ENCODE peak calls at places on chromosomes 4 and X, in six cellular contexts. One of them, this sample, is unnamed.

GRCh38 chr4:40283413-40283812 is 51.7 kb upstream of the CHRNA9 start:
- ATAC-seq in lower lobe of right lung: no peak
- ATAC-seq in pancreas: no peak
- ATAC-seq in right cardiac atrium: no peak
- ATAC-seq in aorta: no peak
- ATAC-seq in body of pancreas: no peak
- ATAC-seq in this sample: no peak

GRCh38 chr4:98148856-98149255 is 5.6 kb upstream of the STPG2 start:
- ATAC-seq in lower lobe of right lung: peak
- ATAC-seq in aorta: no peak
- ATAC-seq in right cardiac atrium: no peak
- ATAC-seq in pancreas: no peak
- ATAC-seq in body of pancreas: no peak
- ATAC-seq in this sample: no peak

GRCh38 chr4:39569209-39569608 is 42.0 kb upstream of the UGDH start:
- ATAC-seq in body of pancreas: no peak
- ATAC-seq in aorta: no peak
- ATAC-seq in lower lobe of right lung: no peak
- ATAC-seq in right cardiac atrium: no peak
- ATAC-seq in pancreas: no peak
- ATAC-seq in this sample: no peak

GRCh38 chrX:105910563-105911105 is 88.3 kb downstream of the NRK start:
- ATAC-seq in pancreas: no peak
- ATAC-seq in body of pancreas: no peak
- ATAC-seq in right cardiac atrium: no peak
- ATAC-seq in aorta: no peak
- ATAC-seq in lower lobe of right lung: no peak
- ATAC-seq in this sample: no peak

GRCh38 chr4:8198906-8199593 is at the start of gene SH3TC1:
- ATAC-seq in right cardiac atrium: peak
- ATAC-seq in aorta: peak
- ATAC-seq in body of pancreas: peak
- ATAC-seq in lower lobe of right lung: peak
- ATAC-seq in pancreas: peak
- ATAC-seq in this sample: peak

GRCh38 chr4:143531368-143531767 is 17.9 kb downstream of the SMARCA5 start:
- ATAC-seq in aorta: no peak
- ATAC-seq in right cardiac atrium: no peak
- ATAC-seq in lower lobe of right lung: peak
- ATAC-seq in body of pancreas: no peak
- ATAC-seq in pancreas: no peak
- ATAC-seq in this sample: no peak

GRCh38 chr4:122701061-122701460 is 31.4 kb upstream of the BBS12 start:
- ATAC-seq in lower lobe of right lung: no peak
- ATAC-seq in right cardiac atrium: no peak
- ATAC-seq in pancreas: no peak
- ATAC-seq in aorta: no peak
- ATAC-seq in body of pancreas: no peak
- ATAC-seq in this sample: no peak

GRCh38 chrX:132648870-132649269 is 160.0 kb upstream of the MBNL3 start:
- ATAC-seq in pancreas: no peak
- ATAC-seq in aorta: no peak
- ATAC-seq in right cardiac atrium: no peak
- ATAC-seq in body of pancreas: no peak
- ATAC-seq in lower lobe of right lung: no peak
- ATAC-seq in this sample: no peak

GRCh38 chr4:55834086-55834795 is 14.7 kb downstream of the EXOC1L start:
- ATAC-seq in lower lobe of right lung: no peak
- ATAC-seq in pancreas: no peak
- ATAC-seq in body of pancreas: no peak
- ATAC-seq in right cardiac atrium: no peak
- ATAC-seq in aorta: no peak
- ATAC-seq in this sample: no peak

GRCh38 chr4:161791796-161792556 is 371.8 kb downstream of the FSTL5 start:
- ATAC-seq in body of pancreas: no peak
- ATAC-seq in lower lobe of right lung: no peak
- ATAC-seq in aorta: no peak
- ATAC-seq in pancreas: no peak
- ATAC-seq in right cardiac atrium: no peak
- ATAC-seq in this sample: peak

GRCh38 chr4:996030-996993 is 3.1 kb upstream of the SLC26A1 start:
- ATAC-seq in body of pancreas: no peak
- ATAC-seq in right cardiac atrium: no peak
- ATAC-seq in aorta: no peak
- ATAC-seq in pancreas: no peak
- ATAC-seq in lower lobe of right lung: no peak
- ATAC-seq in this sample: no peak

GRCh38 chr4:8035371-8035780 is 95.7 kb upstream of the AFAP1 start:
- ATAC-seq in right cardiac atrium: no peak
- ATAC-seq in body of pancreas: no peak
- ATAC-seq in pancreas: no peak
- ATAC-seq in aorta: no peak
- ATAC-seq in lower lobe of right lung: no peak
- ATAC-seq in this sample: no peak

GRCh38 chr4:37392540-37393255 is 148.2 kb downstream of the NWD2 start:
- ATAC-seq in pancreas: peak
- ATAC-seq in body of pancreas: no peak
- ATAC-seq in lower lobe of right lung: peak
- ATAC-seq in aorta: no peak
- ATAC-seq in right cardiac atrium: peak
- ATAC-seq in this sample: no peak

GRCh38 chr4:136012250-136012649 is 1520.0 kb downstream of the PCDH18 start:
- ATAC-seq in aorta: no peak
- ATAC-seq in right cardiac atrium: no peak
- ATAC-seq in pancreas: no peak
- ATAC-seq in body of pancreas: no peak
- ATAC-seq in lower lobe of right lung: no peak
- ATAC-seq in this sample: no peak

GRCh38 chr4:168803727-168804126 is 206.3 kb downstream of the CBR4 start:
- ATAC-seq in body of pancreas: no peak
- ATAC-seq in pancreas: peak
- ATAC-seq in right cardiac atrium: peak
- ATAC-seq in aorta: peak
- ATAC-seq in lower lobe of right lung: peak
- ATAC-seq in this sample: peak

GRCh38 chrX:103691059-103691458 is 4.6 kb upstream of the MORF4L2 start:
- ATAC-seq in right cardiac atrium: no peak
- ATAC-seq in aorta: no peak
- ATAC-seq in body of pancreas: no peak
- ATAC-seq in lower lobe of right lung: no peak
- ATAC-seq in pancreas: no peak
- ATAC-seq in this sample: no peak

GRCh38 chrX:131739823-131740222 is 195.9 kb downstream of the OR13H1 start:
- ATAC-seq in right cardiac atrium: no peak
- ATAC-seq in pancreas: no peak
- ATAC-seq in body of pancreas: no peak
- ATAC-seq in aorta: no peak
- ATAC-seq in lower lobe of right lung: no peak
- ATAC-seq in this sample: no peak

GRCh38 chr4:182748283-182748682 is 168.9 kb downstream of the DCTD start:
- ATAC-seq in aorta: no peak
- ATAC-seq in pancreas: no peak
- ATAC-seq in lower lobe of right lung: no peak
- ATAC-seq in right cardiac atrium: peak
- ATAC-seq in body of pancreas: no peak
- ATAC-seq in this sample: no peak

GRCh38 chr4:188660796-188661195 is 521.6 kb downstream of the TRIML1 start:
- ATAC-seq in right cardiac atrium: peak
- ATAC-seq in lower lobe of right lung: no peak
- ATAC-seq in aorta: no peak
- ATAC-seq in pancreas: no peak
- ATAC-seq in body of pancreas: no peak
- ATAC-seq in this sample: no peak

GRCh38 chr4:151687021-151687640 is 73.7 kb downstream of the GATB start:
- ATAC-seq in aorta: no peak
- ATAC-seq in pancreas: peak
- ATAC-seq in right cardiac atrium: peak
- ATAC-seq in body of pancreas: no peak
- ATAC-seq in lower lobe of right lung: no peak
- ATAC-seq in this sample: no peak

GRCh38 chr4:27084685-27085356 is 224.2 kb downstream of the STIM2 start:
- ATAC-seq in lower lobe of right lung: no peak
- ATAC-seq in right cardiac atrium: no peak
- ATAC-seq in body of pancreas: no peak
- ATAC-seq in aorta: no peak
- ATAC-seq in pancreas: peak
- ATAC-seq in this sample: no peak

GRCh38 chr4:76712564-76712963 is 185.4 kb downstream of the SOWAHB start:
- ATAC-seq in right cardiac atrium: no peak
- ATAC-seq in lower lobe of right lung: no peak
- ATAC-seq in body of pancreas: no peak
- ATAC-seq in aorta: no peak
- ATAC-seq in pancreas: no peak
- ATAC-seq in this sample: no peak

GRCh38 chrX:129013574-129013973 is 509.7 kb downstream of the SMARCA1 start:
- ATAC-seq in pancreas: no peak
- ATAC-seq in aorta: no peak
- ATAC-seq in body of pancreas: no peak
- ATAC-seq in lower lobe of right lung: no peak
- ATAC-seq in right cardiac atrium: no peak
- ATAC-seq in this sample: no peak

GRCh38 chrX:17017134-17017533 is 70.7 kb downstream of the REPS2 start:
- ATAC-seq in pancreas: no peak
- ATAC-seq in lower lobe of right lung: no peak
- ATAC-seq in aorta: no peak
- ATAC-seq in body of pancreas: no peak
- ATAC-seq in right cardiac atrium: no peak
- ATAC-seq in this sample: no peak

GRCh38 chrX:134388161-134389109 is 71.5 kb upstream of the HPRT1 start:
- ATAC-seq in aorta: no peak
- ATAC-seq in lower lobe of right lung: peak
- ATAC-seq in pancreas: peak
- ATAC-seq in body of pancreas: no peak
- ATAC-seq in right cardiac atrium: no peak
- ATAC-seq in this sample: no peak

GRCh38 chr4:108337923-108338322 is 169.2 kb upstream of the LEF1 start:
- ATAC-seq in aorta: no peak
- ATAC-seq in right cardiac atrium: no peak
- ATAC-seq in lower lobe of right lung: no peak
- ATAC-seq in body of pancreas: peak
- ATAC-seq in pancreas: peak
- ATAC-seq in this sample: no peak

GRCh38 chr4:70637239-70637920 is 8.8 kb downstream of the ENAM start:
- ATAC-seq in pancreas: peak
- ATAC-seq in lower lobe of right lung: no peak
- ATAC-seq in body of pancreas: peak
- ATAC-seq in right cardiac atrium: peak
- ATAC-seq in aorta: no peak
- ATAC-seq in this sample: no peak

GRCh38 chr4:107654694-107655093 is 65.3 kb downstream of the PAPSS1 start:
- ATAC-seq in right cardiac atrium: no peak
- ATAC-seq in pancreas: no peak
- ATAC-seq in lower lobe of right lung: no peak
- ATAC-seq in body of pancreas: no peak
- ATAC-seq in aorta: no peak
- ATAC-seq in this sample: no peak

GRCh38 chr4:29052266-29052665 is 1667.9 kb upstream of the PCDH7 start:
- ATAC-seq in right cardiac atrium: no peak
- ATAC-seq in body of pancreas: no peak
- ATAC-seq in aorta: no peak
- ATAC-seq in lower lobe of right lung: no peak
- ATAC-seq in pancreas: no peak
- ATAC-seq in this sample: no peak

GRCh38 chrX:77505227-77505626 is 58.0 kb downstream of the FGF16 start:
- ATAC-seq in body of pancreas: no peak
- ATAC-seq in right cardiac atrium: no peak
- ATAC-seq in aorta: no peak
- ATAC-seq in lower lobe of right lung: no peak
- ATAC-seq in pancreas: no peak
- ATAC-seq in this sample: no peak

GRCh38 chrX:150607200-150607599 is 38.8 kb downstream of the MTM1 start:
- ATAC-seq in body of pancreas: no peak
- ATAC-seq in aorta: no peak
- ATAC-seq in lower lobe of right lung: no peak
- ATAC-seq in right cardiac atrium: no peak
- ATAC-seq in pancreas: no peak
- ATAC-seq in this sample: no peak

GRCh38 chr4:76748649-76749048 is 149.3 kb downstream of the SOWAHB start:
- ATAC-seq in right cardiac atrium: no peak
- ATAC-seq in aorta: no peak
- ATAC-seq in pancreas: peak
- ATAC-seq in lower lobe of right lung: peak
- ATAC-seq in body of pancreas: peak
- ATAC-seq in this sample: no peak

GRCh38 chr4:26464420-26465095 is 25.7 kb downstream of the CCKAR start:
- ATAC-seq in pancreas: no peak
- ATAC-seq in right cardiac atrium: no peak
- ATAC-seq in lower lobe of right lung: no peak
- ATAC-seq in aorta: no peak
- ATAC-seq in body of pancreas: no peak
- ATAC-seq in this sample: no peak

GRCh38 chr4:142402156-142402555 is 443.9 kb downstream of the INPP4B start:
- ATAC-seq in lower lobe of right lung: no peak
- ATAC-seq in body of pancreas: no peak
- ATAC-seq in right cardiac atrium: no peak
- ATAC-seq in aorta: no peak
- ATAC-seq in pancreas: no peak
- ATAC-seq in this sample: no peak
- H3K4me3 ChIP-seq in lower lobe of right lung: no peak
- H3K4me3 ChIP-seq in body of pancreas: no peak
- H3K4me3 ChIP-seq in right cardiac atrium: no peak
- H3K4me3 ChIP-seq in aorta: no peak
- H3K4me3 ChIP-seq in pancreas: no peak
- H3K4me3 ChIP-seq in this sample: no peak

DNA sequence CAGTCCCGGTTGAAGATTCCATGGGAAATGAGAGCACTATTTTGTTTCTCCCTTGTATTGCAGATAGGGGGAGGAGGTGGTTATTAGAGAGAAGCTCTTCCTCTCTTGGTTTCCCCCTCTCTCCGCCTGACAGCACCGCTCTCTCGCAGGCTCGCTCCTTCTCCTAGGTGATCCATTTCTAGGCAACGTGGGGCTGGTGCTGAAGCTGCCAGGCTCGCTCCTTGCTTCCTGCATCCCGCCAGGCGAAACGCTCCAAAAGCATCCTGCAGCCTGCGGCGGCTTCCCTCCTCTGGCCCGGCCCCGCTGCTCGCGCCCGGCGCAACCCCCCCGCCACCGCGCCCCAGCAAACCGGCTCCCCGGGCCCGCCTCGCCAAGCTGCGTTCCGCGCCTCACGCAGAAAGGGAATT is at the start of gene GRID2:
- ATAC-seq in aorta: peak
- ATAC-seq in body of pancreas: no peak
- ATAC-seq in lower lobe of right lung: no peak
- ATAC-seq in pancreas: peak
- ATAC-seq in right cardiac atrium: peak
- ATAC-seq in this sample: no peak
- H3K4me3 ChIP-seq in aorta: no peak
- H3K4me3 ChIP-seq in body of pancreas: no peak
- H3K4me3 ChIP-seq in lower lobe of right lung: peak
- H3K4me3 ChIP-seq in pancreas: peak
- H3K4me3 ChIP-seq in right cardiac atrium: peak
- H3K4me3 ChIP-seq in this sample: peak

GRCh38 chr4:184470785-184471110 is 3.6 kb downstream of the IRF2 start:
- ATAC-seq in right cardiac atrium: no peak
- ATAC-seq in lower lobe of right lung: no peak
- ATAC-seq in pancreas: no peak
- ATAC-seq in body of pancreas: no peak
- ATAC-seq in aorta: no peak
- ATAC-seq in this sample: no peak
- H3K4me3 ChIP-seq in right cardiac atrium: no peak
- H3K4me3 ChIP-seq in lower lobe of right lung: no peak
- H3K4me3 ChIP-seq in pancreas: no peak
- H3K4me3 ChIP-seq in body of pancreas: no peak
- H3K4me3 ChIP-seq in aorta: no peak
- H3K4me3 ChIP-seq in this sample: no peak

GRCh38 chr4:89306486-89307184 is 965 bp downstream of the GPRIN3 start:
- ATAC-seq in pancreas: peak
- ATAC-seq in right cardiac atrium: no peak
- ATAC-seq in aorta: no peak
- ATAC-seq in lower lobe of right lung: no peak
- ATAC-seq in body of pancreas: no peak
- ATAC-seq in this sample: no peak
- H3K4me3 ChIP-seq in pancreas: peak
- H3K4me3 ChIP-seq in right cardiac atrium: peak
- H3K4me3 ChIP-seq in aorta: no peak
- H3K4me3 ChIP-seq in lower lobe of right lung: peak
- H3K4me3 ChIP-seq in body of pancreas: peak
- H3K4me3 ChIP-seq in this sample: peak